ENCODE peak calls at places on chromosomes 4 and X, in four cellular contexts. D is lower lobe of right lung, W is nephron progenitor cell, O is Kasumi-1. P is an unnamed sample.

GRCh38 chrX:154986826-154987575 is 35.5 kb downstream of the F8 start:
- DNase-seq in O (peak), D (no peak), W (no peak), P (no peak)

GRCh38 chrX:139639253-139639652 is 68.7 kb downstream of the MCF2 start:
- DNase-seq in D (no peak), W (no peak), O (no peak), P (no peak)

GRCh38 chr4:16129336-16129735 is 45.5 kb upstream of the PROM1 start:
- DNase-seq in W (no peak), O (no peak), D (no peak), P (no peak)

GRCh38 chr4:146124023-146124680 is 51.4 kb upstream of the LSM6 start:
- DNase-seq in O (no peak), W (no peak), D (no peak), P (no peak)

GRCh38 chrX:69932323-69932722 is 117.4 kb downstream of the AWAT2 start:
- DNase-seq in O (no peak), D (no peak), W (no peak), P (no peak)

GRCh38 chr4:134777626-134778025 is 576.0 kb upstream of the PABPC4L start:
- DNase-seq in W (no peak), D (no peak), O (peak), P (no peak)

GRCh38 chrX:37405954-37406353 is 56.8 kb downstream of the PRRG1 start:
- DNase-seq in O (no peak), D (no peak), W (no peak), P (no peak)

GRCh38 chr4:79227896-79228295 is 98.0 kb downstream of the NAA11 start:
- DNase-seq in O (no peak), W (no peak), D (no peak), P (no peak)

GRCh38 chr4:56371426-56372220 is 15.7 kb downstream of the AASDH start:
- DNase-seq in W (no peak), O (no peak), D (no peak), P (no peak)

GRCh38 chrX:15056044-15056443 is 182.8 kb downstream of the MOSPD2 start:
- DNase-seq in O (no peak), W (no peak), D (no peak), P (no peak)

GRCh38 chr4:98657531-98658286 is 702 bp downstream of the TSPAN5 start:
- DNase-seq in O (peak), D (no peak), W (peak), P (peak)

GRCh38 chrX:100207331-100208024 is 202.6 kb downstream of the PCDH19 start:
- DNase-seq in O (peak), D (no peak), W (peak), P (no peak)

GRCh38 chr4:128802680-128803628 is 6.5 kb upstream of the JADE1 start:
- DNase-seq in W (no peak), O (no peak), D (no peak), P (no peak)

GRCh38 chrX:105910563-105911105 is 88.3 kb downstream of the NRK start:
- DNase-seq in O (no peak), D (no peak), W (no peak), P (no peak)

GRCh38 chr4:40585201-40585789 is 44.4 kb downstream of the RBM47 start:
- DNase-seq in D (no peak), W (no peak), O (no peak), P (no peak)

GRCh38 chrX:42229533-42229932 is 306.2 kb upstream of the CASK start:
- DNase-seq in D (no peak), O (no peak), W (no peak), P (no peak)

GRCh38 chr4:55008166-55009056 is 117.0 kb downstream of the KDR start:
- DNase-seq in D (no peak), W (no peak), O (peak), P (no peak)

GRCh38 chr4:122576261-122577188 is 44.3 kb downstream of the IL21 start:
- DNase-seq in W (no peak), D (no peak), O (peak), P (peak)